ENCODE peak calls at places on chromosomes 7 and 10, in four cellular contexts. Y, A, D and E are unnamed samples.

GRCh38 chr7:76272142-76272541 is 30.3 kb upstream of the HSPB1 start:
- DNase-seq in A (no peak), Y (no peak), D (no peak), E (no peak)

GRCh38 chr10:62842983-62843382 is 26.8 kb upstream of the EGR2 start:
- DNase-seq in Y (no peak), A (no peak), D (no peak), E (no peak)

GRCh38 chr10:44827431-44828006 is 83.6 kb upstream of the TMEM72 start:
- DNase-seq in D (no peak), Y (no peak), A (no peak), E (no peak)

GRCh38 chr7:100865971-100866720 is 1.0 kb upstream of the TRIP6 start:
- DNase-seq in Y (peak; percentile 65), D (peak; percentile 77), A (peak; percentile 55), E (peak; percentile 81)

GRCh38 chr7:28955723-28956607 is 2.2 kb downstream of the TRIL start:
- DNase-seq in D (peak; percentile 65), A (peak; percentile 66), Y (peak; percentile 67), E (peak; percentile 80)

GRCh38 chr7:44292876-44293560 is 32.4 kb downstream of the CAMK2B start:
- DNase-seq in A (no peak), D (peak; percentile 13), Y (no peak), E (no peak)

GRCh38 chr10:115141254-115141653 is 48.1 kb downstream of the ATRNL1 start:
- DNase-seq in Y (no peak), A (peak; percentile 31), D (no peak), E (peak; percentile 35)

GRCh38 chr7:72039460-72039859 is 372.7 kb downstream of the CALN1 start:
- DNase-seq in A (no peak), Y (no peak), D (no peak), E (no peak)

GRCh38 chr7:143117395-143117794 is 14.5 kb upstream of the PIP start:
- DNase-seq in D (no peak), Y (no peak), A (no peak), E (no peak)

GRCh38 chr10:1102392-1102791 is 46.2 kb downstream of the WDR37 start:
- DNase-seq in D (no peak), A (no peak), Y (no peak), E (no peak)

GRCh38 chr10:13820591-13821377 is 234.0 kb downstream of the PRPF18 start:
- DNase-seq in D (peak; percentile 68), A (no peak), Y (no peak), E (no peak)

GRCh38 chr7:11630355-11630754 is 201.6 kb downstream of the THSD7A start:
- DNase-seq in Y (no peak), D (no peak), A (no peak), E (no peak)

GRCh38 chr7:8443871-8444756 is 10.7 kb downstream of the NXPH1 start:
- DNase-seq in D (peak; percentile 5), Y (no peak), A (no peak), E (peak; percentile 39)

GRCh38 chr7:158391141-158391540 is 196.5 kb downstream of the PTPRN2 start:
- DNase-seq in Y (no peak), D (no peak), A (no peak), E (no peak)